ENCODE peak calls at places on chromosome 20, in seven cellular contexts. M is left ventricle myocardium superior; V is heart right ventricle; O is naive thymus-derived CD4-positive, alpha-beta T cell; H is T follicular helper cell; F is stimulated activated CD8-positive, alpha-beta memory T cell treated with anti-CD3 and anti-CD28 coated beads, Interleukin-4, amount 100 ng/mL, for 24 hours; N is activated T-helper 1 cell treated with anti-CD3 and anti-CD28 coated beads, Interleukin-12 subunit alpha, Interleukin-12 subunit beta, Interleukin-2, Interleukin-4 antibody, amounts not matched to agents 30 ng/mL and 10 ng/mL and 1 ng/mL, durations not matched to agents 14 hours and 24 hours and 36 hours. L is an unnamed sample.

GRCh38 chr20:19314619-19315018 is 102.2 kb downstream of the SLC24A3 start:
- DNase-seq in M (no peak), V (no peak), O (no peak), H (no peak), F (no peak), N (no peak), L (no peak)

GRCh38 chr20:32742322-32743236 is 688 bp downstream of the COMMD7 start:
- DNase-seq in M (peak), V (peak), O (peak), H (no peak), F (no peak), N (no peak), L (no peak)

GRCh38 chr20:49549806-49550551 is 18.0 kb downstream of the PTGIS start:
- DNase-seq in M (no peak), V (no peak), O (peak), H (no peak), F (no peak), N (no peak), L (no peak)

GRCh38 chr20:33859157-33859695 is 48.1 kb downstream of the CHMP4B start:
- DNase-seq in M (no peak), V (no peak), O (no peak), H (no peak), F (no peak), N (peak), L (no peak)

GRCh38 chr20:33279261-33279910 is 3.6 kb upstream of the BPIFB1 start:
- DNase-seq in M (no peak), V (no peak), O (no peak), H (no peak), F (no peak), N (no peak), L (no peak)

GRCh38 chr20:62219992-62220665 is at the start of gene HRH3:
- DNase-seq in M (peak), V (peak), O (peak), H (peak), F (peak), N (peak), L (peak)

GRCh38 chr20:8757146-8757545 is 311.7 kb upstream of the PLCB4 start:
- DNase-seq in M (no peak), V (no peak), O (no peak), H (no peak), F (no peak), N (no peak), L (no peak)

GRCh38 chr20:31920275-31920855 is 31.5 kb downstream of the PDRG1 start:
- DNase-seq in M (no peak), V (no peak), O (no peak), H (no peak), F (no peak), N (no peak), L (no peak)